ENCODE peak calls at places on chromosomes 4 and X, in eight cellular contexts. K is tibial nerve, M is transverse colon, F is uterus, E is K562, I is upper lobe of left lung, R is sigmoid colon, U is adrenal gland. X is an unnamed sample.
A peak's percentile ranks its signal among the peaks of the same experiment; 100 is the strongest.

GRCh38 chr4:162683659-162684370 is 482.9 kb downstream of the NAF1 start:
- DNase-seq in K (no peak), E (no peak), F (no peak), I (no peak), M (no peak), R (no peak), U (no peak), X (no peak)

GRCh38 chr4:110165382-110166285 is 32.8 kb downstream of the ELOVL6 start:
- DNase-seq in R (no peak), I (no peak), U (peak; percentile 49), F (no peak), M (peak; percentile 57), K (no peak), E (peak; percentile 29), X (no peak)

GRCh38 chr4:45987858-45988257 is 136.0 kb downstream of the GABRG1 start:
- DNase-seq in F (no peak), K (no peak), E (no peak), I (no peak), U (no peak), R (no peak), M (no peak), X (no peak)

GRCh38 chrX:109760241-109760921 is 27.3 kb upstream of the ACSL4 start:
- DNase-seq in I (no peak), R (no peak), M (no peak), K (no peak), F (no peak), U (no peak), E (no peak), X (no peak)

GRCh38 chr4:101010987-101011386 is 336.3 kb downstream of the PPP3CA start:
- DNase-seq in U (no peak), E (no peak), F (no peak), R (no peak), M (no peak), K (no peak), I (no peak), X (no peak)

GRCh38 chr4:54440394-54441223 is 211.5 kb downstream of the PDGFRA start:
- DNase-seq in F (no peak), I (no peak), R (no peak), E (peak; percentile 40), M (no peak), K (no peak), U (peak; percentile 27), X (no peak)

GRCh38 chr4:132195181-132195580 is 953.9 kb upstream of the PCDH10 start:
- DNase-seq in R (no peak), I (no peak), U (no peak), M (no peak), F (no peak), K (no peak), E (no peak), X (no peak)

GRCh38 chr4:25065451-25065850 is 34.7 kb upstream of the LGI2 start:
- DNase-seq in I (no peak), F (no peak), M (no peak), R (no peak), E (no peak), U (no peak), K (no peak), X (no peak)

GRCh38 chr4:150342945-150343344 is 239.0 kb upstream of the MAB21L2 start:
- DNase-seq in F (no peak), U (no peak), M (no peak), E (no peak), R (peak; percentile 75), I (no peak), K (no peak), X (no peak)

GRCh38 chrX:72273718-72274117 is 3.3 kb downstream of the RPS4X start:
- DNase-seq in R (no peak), M (no peak), I (no peak), K (no peak), E (no peak), F (no peak), U (no peak), X (no peak)

GRCh38 chr4:76993787-76994641 is 44.5 kb downstream of the SEPTIN11 start:
- DNase-seq in K (no peak), M (no peak), I (no peak), F (no peak), R (no peak), E (no peak), U (no peak), X (no peak)

GRCh38 chr4:157576671-157577070 is 356.1 kb downstream of the GRIA2 start:
- DNase-seq in U (no peak), K (no peak), E (no peak), M (no peak), I (no peak), F (no peak), R (no peak), X (no peak)

GRCh38 chr4:162056947-162057346 is 106.9 kb downstream of the FSTL5 start:
- DNase-seq in I (peak; percentile 22), K (no peak), R (no peak), M (no peak), U (no peak), E (no peak), F (no peak), X (no peak)

GRCh38 chr4:57591073-57591472 is 480.9 kb upstream of the IGFBP7 start:
- DNase-seq in M (no peak), R (no peak), K (no peak), F (no peak), E (no peak), U (no peak), I (no peak), X (no peak)

GRCh38 chr4:66062044-66062443 is 391.8 kb upstream of the EPHA5 start:
- DNase-seq in F (no peak), M (no peak), K (no peak), R (no peak), E (no peak), U (no peak), I (no peak), X (no peak)

GRCh38 chrX:154328646-154329045 is 33.1 kb downstream of the TKTL1 start:
- DNase-seq in K (no peak), M (no peak), E (no peak), F (no peak), U (no peak), I (no peak), R (no peak), X (no peak)

GRCh38 chr4:137651128-137651527 is 118.8 kb upstream of the PCDH18 start:
- DNase-seq in M (no peak), F (no peak), I (no peak), R (no peak), E (no peak), K (no peak), U (no peak), X (no peak)

GRCh38 chr4:101175896-101176676 is 171.2 kb downstream of the PPP3CA start:
- DNase-seq in E (no peak), K (peak; percentile 53), R (peak; percentile 65), F (peak; percentile 62), U (peak; percentile 36), M (peak; percentile 53), I (no peak), X (no peak)

GRCh38 chr4:113467581-113467980 is 294.0 kb downstream of the CAMK2D start:
- DNase-seq in K (peak; percentile 39), E (no peak), R (no peak), U (no peak), I (no peak), M (no peak), F (no peak), X (no peak)

DNA sequence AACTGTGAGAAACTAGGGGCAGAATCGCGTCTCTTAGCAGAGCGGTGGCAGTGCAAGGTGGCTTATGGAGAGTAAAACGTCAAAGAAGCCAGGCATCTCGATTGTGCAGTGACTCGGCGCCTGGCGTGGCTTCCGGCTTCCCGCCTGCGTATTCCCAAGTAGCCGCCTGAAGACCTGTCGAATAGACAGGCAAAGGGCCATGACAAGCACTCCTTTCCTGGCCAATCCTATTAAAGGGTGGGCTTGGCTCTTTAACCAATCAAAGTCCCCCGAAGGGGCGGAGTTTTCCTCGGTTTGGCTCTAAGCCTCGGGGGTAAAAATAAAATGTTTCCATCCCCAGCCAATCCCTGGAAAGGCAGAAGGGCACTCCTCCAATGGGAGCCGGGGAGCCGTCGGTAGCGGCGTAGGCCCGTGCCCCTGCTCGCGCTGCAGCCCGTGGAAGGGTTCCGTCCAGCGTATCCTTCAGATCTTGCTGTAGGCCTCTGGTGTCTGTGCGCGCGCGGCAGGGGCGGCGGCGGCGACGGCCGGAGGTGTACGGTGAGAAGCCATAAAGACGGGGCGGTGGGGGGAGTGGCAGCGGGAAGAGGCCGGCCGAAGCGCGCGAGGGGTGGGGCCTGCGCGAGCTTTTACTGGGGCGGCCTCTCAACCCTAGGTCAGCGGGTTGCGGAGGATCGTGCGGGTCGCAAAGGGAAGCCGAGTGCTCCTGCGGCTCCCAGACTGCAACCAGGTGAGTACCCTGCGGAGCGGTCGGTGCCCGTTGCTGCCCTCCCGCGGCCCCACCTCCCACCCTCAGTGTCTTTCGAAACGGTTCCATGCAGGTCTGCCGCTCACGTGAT is at the start of gene KANTR:
- DNase-seq in M (peak; percentile 90), F (peak; percentile 91), R (peak; percentile 95), I (peak; percentile 94), E (peak; percentile 76), K (peak; percentile 80), U (peak; percentile 93), X (peak; percentile 33)
- TF ChIP-seq POLR2A in M (peak; percentile 77), F (peak; percentile 71), R (no peak), I (peak; percentile 68), E (peak; percentile 54), K (peak; percentile 65), U (peak; percentile 87), X (peak; percentile 35)

GRCh38 chr4:705278-706082 is at the start of gene PCGF3:
- DNase-seq in R (peak; percentile 99), K (peak; percentile 93), F (peak; percentile 96), M (peak; percentile 99), E (peak; percentile 100), I (peak; percentile 99), U (peak; percentile 99), X (peak; percentile 92)
- TF ChIP-seq POLR2A in R (no peak), K (peak; percentile 31), F (peak; percentile 46), M (peak; percentile 49), E (peak; percentile 61), I (peak; percentile 70), U (peak; percentile 59), X (peak; percentile 21)

DNA sequence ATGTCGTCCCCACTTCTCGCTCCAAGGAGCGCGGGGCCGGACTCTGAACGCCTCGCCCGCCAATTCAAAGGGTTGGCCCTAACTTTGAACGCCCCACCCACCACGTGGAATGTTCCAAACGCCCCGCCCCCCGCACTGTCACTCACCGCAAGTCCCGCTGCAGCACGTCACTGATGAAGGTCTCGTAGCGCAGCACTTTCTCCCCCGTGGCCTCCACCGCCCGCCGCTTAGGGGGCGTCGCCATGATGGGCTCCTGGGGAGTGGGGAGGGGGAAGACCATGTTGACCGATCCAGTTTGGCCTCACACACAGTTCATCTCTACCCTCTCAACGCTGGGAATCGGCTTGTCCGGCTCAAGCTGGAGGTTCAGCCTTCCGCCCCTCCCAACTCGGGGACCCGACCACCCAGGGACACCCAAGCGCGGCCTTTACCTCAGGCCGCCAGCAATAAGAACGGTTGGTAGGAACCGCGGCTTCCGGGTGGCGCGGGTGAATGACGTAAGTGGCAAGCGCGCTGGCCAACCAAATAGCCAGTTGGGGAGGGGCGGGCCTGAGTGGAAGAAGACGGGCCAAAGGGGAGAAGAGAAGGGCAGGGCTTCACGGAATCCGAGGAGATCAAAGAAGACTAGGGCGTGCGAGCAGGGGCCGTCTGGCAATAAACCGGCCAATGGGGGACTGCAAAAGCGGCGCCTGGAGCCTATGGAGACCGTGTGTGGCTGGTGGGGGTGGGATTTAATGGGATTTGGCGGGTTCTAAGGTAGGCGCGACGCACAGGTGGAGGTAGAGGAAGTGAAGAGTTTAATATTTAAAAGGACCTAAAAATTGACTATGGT is at the start of gene UXT:
- DNase-seq in E (peak; percentile 82), K (peak; percentile 87), I (peak; percentile 95), F (peak; percentile 93), U (peak; percentile 95), M (peak; percentile 96), R (peak; percentile 98), X (peak; percentile 33)
- TF ChIP-seq POLR2A in E (peak; percentile 90), K (peak; percentile 64), I (peak; percentile 87), F (peak; percentile 25), U (peak; percentile 82), M (peak; percentile 92), R (peak; percentile 64), X (peak; percentile 58)

GRCh38 chr4:127965062-127965802 is at the start of the genes ABHD18 and MFSD8:
- DNase-seq in U (peak; percentile 100), R (peak; percentile 100), F (peak; percentile 98), E (peak; percentile 92), K (peak; percentile 95), M (peak; percentile 100), I (peak; percentile 98), X (peak; percentile 77)
- TF ChIP-seq POLR2A in U (peak; percentile 91), R (peak; percentile 46), F (peak; percentile 77), E (peak; percentile 95), K (peak; percentile 56), M (peak; percentile 89), I (peak; percentile 86), X (peak; percentile 88)

X was measured in H54.